ENCODE peak calls at places on chromosomes 11 and 22, in five cellular contexts. K is astrocyte of the spinal cord, P is tibial artery, H is esophagus muscularis mucosa, I is cardiac fibroblast. A is an unnamed sample.

GRCh38 chr22:23826510-23827350 is 12.1 kb downstream of the DERL3 start:
- DNase-seq in K (peak), P (no peak), I (peak), H (no peak), A (no peak)

GRCh38 chr11:86818466-86819282 is 18.3 kb downstream of the PRSS23 start:
- DNase-seq in I (peak), H (no peak), P (no peak), K (peak), A (peak)

GRCh38 chr11:60880189-60880588 is 12.8 kb downstream of the ZP1 start:
- DNase-seq in H (no peak), P (no peak), K (no peak), I (no peak), A (no peak)

GRCh38 chr11:33721984-33722383 is 14.2 kb downstream of the CD59 start:
- DNase-seq in I (no peak), K (no peak), H (no peak), P (no peak), A (no peak)

GRCh38 chr11:7573558-7574296 is 59.9 kb downstream of the PPFIBP2 start:
- DNase-seq in P (no peak), K (no peak), H (no peak), I (no peak), A (no peak)

GRCh38 chr11:699753-700152 is 4.1 kb downstream of the TMEM80 start:
- DNase-seq in P (no peak), H (no peak), K (no peak), I (no peak), A (no peak)

GRCh38 chr11:61919841-61920631 is 2.7 kb upstream of the RAB3IL1 start:
- DNase-seq in K (no peak), H (peak), P (no peak), I (no peak), A (peak)

GRCh38 chr11:84136926-84137325 is 850.8 kb upstream of the CCDC90B start:
- DNase-seq in I (no peak), P (no peak), H (no peak), K (peak), A (no peak)

GRCh38 chr22:48365386-48365785 is 1462.3 kb downstream of the BRD1 start:
- DNase-seq in I (no peak), P (peak), K (no peak), H (no peak), A (no peak)

GRCh38 chr22:24424001-24424900 is 3.1 kb upstream of the ADORA2A start:
- DNase-seq in K (no peak), P (no peak), H (no peak), I (no peak), A (peak)

GRCh38 chr11:60934091-60934789 is 10.0 kb downstream of the TMEM132A start:
- DNase-seq in K (no peak), I (no peak), P (no peak), H (no peak), A (no peak)

GRCh38 chr11:11841121-11841604 is 609 bp upstream of the USP47 start:
- DNase-seq in P (no peak), I (peak), K (peak), H (no peak), A (no peak)

GRCh38 chr22:32144875-32145274 is 14.2 kb downstream of the C22orf42 start:
- DNase-seq in H (peak), P (no peak), I (no peak), K (no peak), A (no peak)

GRCh38 chr11:131868769-131869482 is 498.5 kb downstream of the NTM start:
- DNase-seq in P (no peak), K (peak), I (no peak), H (no peak), A (no peak)

GRCh38 chr11:19498986-19499669 is 213.5 kb upstream of the NAV2 start:
- DNase-seq in K (peak), H (no peak), I (peak), P (no peak), A (no peak)

GRCh38 chr11:33701831-33702230 is 1.2 kb upstream of the C11orf91 start:
- DNase-seq in P (no peak), H (no peak), I (peak), K (peak), A (no peak)

GRCh38 chr22:20001082-20001638 is 15.5 kb downstream of the ARVCF start:
- DNase-seq in K (peak), I (peak), H (no peak), P (peak), A (no peak)

GRCh38 chr11:73187854-73188253 is 30.2 kb upstream of the P2RY2 start:
- DNase-seq in P (no peak), H (no peak), I (no peak), K (no peak), A (no peak)

GRCh38 chr11:126765196-126765595 is 235.4 kb downstream of the KIRREL3 start:
- DNase-seq in I (no peak), K (no peak), H (no peak), P (no peak), A (no peak)

GRCh38 chr22:32200752-32201151 is 4.1 kb downstream of the RFPL2 start:
- DNase-seq in K (no peak), H (peak), P (no peak), I (no peak), A (no peak)

GRCh38 chr11:12289667-12290476 is 87.5 kb upstream of the PARVA start:
- DNase-seq in H (peak), K (no peak), I (no peak), P (no peak), A (peak)

GRCh38 chr11:114089748-114090147 is 30.2 kb downstream of the ZBTB16 start:
- DNase-seq in I (no peak), P (no peak), K (no peak), H (no peak), A (no peak)

GRCh38 chr11:2583605-2583958 is 116.2 kb downstream of the KCNQ1OT1 start:
- DNase-seq in K (no peak), P (peak), H (no peak), I (no peak), A (no peak)

DNA sequence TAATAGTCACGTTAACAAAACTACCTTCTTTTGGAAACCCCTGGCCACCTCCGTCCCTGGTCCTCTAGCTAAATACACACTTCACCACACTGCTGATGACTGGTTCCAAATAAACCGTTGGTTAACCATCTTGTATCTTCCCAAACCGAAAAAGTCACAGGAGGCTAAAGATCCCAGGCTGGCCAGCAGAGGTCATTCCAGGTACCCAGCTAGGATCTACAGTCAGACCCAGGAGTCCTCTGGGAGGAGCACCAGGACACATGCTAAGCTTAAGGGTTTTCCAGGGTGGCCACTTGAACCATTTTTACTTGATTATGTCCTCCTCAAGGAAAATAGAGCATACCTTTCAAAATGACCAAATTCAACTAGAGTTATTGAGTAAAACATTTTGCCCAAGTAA is 103.2 kb downstream of the ETS1 start:
- DNase-seq in I (no peak), H (no peak), K (no peak), P (no peak), A (no peak)
- TF ChIP-seq CTCF in I (no peak), H (no peak), K (peak), P (no peak), A (peak)

GRCh38 chr11:10750838-10751580 is at the start of gene CTR9:
- DNase-seq in K (peak), P (peak), I (peak), H (peak), A (peak)
- TF ChIP-seq CTCF in K (peak), P (no peak), I (peak), H (peak), A (peak)

DNA sequence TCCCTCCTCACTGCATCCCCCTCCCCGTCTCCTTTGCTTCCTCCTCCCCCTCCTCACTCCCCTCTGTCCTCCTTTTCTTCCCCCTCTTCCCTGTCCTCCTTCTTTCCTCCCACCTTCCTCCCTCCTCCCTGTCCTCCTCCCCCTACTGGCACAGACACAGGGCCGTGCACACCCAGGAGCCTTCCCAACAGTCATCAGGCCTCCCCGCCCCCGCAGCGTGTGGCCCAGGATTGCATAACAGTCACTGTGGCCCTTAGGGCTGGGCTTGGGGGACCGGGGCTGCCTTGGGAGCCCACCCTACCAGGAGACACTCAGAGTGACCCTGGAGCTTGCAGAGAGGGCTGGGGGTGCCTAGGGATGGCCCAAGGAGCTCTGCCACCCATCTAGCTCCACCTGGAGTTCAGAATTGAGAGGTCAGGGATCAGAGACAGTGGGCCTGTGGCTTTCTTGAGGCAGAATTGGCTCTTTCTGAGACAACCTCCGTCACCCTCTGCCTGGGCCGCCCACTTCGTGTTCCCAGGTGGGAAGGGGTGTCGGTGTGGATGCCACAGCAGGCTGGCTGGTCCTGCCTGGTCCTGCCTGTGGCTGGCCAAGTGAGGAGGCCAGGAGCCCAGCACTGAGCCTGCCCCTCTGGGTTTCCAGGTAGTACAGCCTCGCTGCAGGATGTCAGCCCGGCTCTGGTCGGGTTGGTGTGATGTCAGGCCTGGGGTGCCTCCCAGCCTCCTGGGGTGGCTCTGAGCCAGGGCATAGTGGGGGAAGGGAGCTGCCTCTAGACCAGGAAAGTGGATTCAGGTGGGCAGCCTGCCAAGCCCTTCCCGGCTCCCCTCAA is 1.6 kb downstream of the SPI1 start:
- DNase-seq in H (no peak), I (no peak), K (no peak), P (no peak), A (peak)
- TF ChIP-seq CTCF in H (no peak), I (no peak), K (no peak), P (no peak), A (no peak)

GRCh38 chr22:37731804-37732471 is 35.1 kb downstream of the TRIOBP start:
- DNase-seq in I (no peak), H (no peak), K (no peak), P (no peak), A (peak)
- TF ChIP-seq CTCF in I (peak), H (no peak), K (no peak), P (no peak), A (no peak)

GRCh38 chr11:112902411-112903011 is 58.7 kb upstream of the NCAM1 start:
- DNase-seq in I (no peak), P (no peak), H (no peak), K (no peak), A (no peak)
- TF ChIP-seq CTCF in I (no peak), P (no peak), H (no peak), K (no peak), A (no peak)

DNA sequence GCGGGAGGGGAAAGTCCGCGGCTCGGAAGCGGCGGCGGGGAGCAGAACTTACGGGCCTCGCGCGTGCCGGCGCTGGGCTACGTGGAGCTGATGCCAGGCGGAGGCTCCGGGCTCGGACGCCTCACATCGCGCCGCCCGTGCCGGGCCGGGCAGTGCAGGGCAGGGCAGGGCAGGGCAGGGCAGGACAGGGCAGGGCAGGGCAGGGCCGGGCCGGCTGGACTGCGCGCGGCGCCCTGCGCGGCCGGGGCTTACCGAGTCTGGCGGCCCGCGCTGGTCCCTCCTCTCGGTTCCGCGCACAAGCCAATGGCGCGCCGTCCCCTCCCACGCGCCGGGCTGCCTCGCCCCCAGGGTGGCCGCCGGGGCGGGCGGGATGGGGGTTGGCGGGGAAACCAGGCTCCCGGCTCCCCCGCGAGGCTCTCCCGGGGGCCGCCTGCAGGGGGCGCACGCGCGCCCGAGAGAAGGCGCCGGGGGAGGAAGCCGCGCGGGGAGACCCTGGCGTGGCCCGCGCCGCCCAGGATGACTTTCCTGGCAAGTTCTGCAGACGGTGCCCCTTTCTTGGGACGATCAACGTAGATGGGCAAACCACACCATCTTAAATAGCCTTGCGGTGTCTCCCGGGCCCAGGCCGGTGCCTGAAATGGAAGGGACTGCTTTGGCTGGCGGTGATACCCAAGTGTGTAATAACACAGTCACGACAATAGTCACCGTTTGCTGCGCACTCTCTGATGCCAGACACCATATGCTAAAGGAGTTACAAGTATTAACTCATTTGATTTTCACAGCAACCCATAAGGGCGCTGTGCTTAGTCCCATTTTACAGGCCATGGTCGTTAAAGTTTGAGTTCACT is at the start of gene TP53I11:
- DNase-seq in K (no peak), I (peak), H (no peak), P (peak), A (peak)
- TF ChIP-seq CTCF in K (peak), I (peak), H (peak), P (peak), A (peak)

DNA sequence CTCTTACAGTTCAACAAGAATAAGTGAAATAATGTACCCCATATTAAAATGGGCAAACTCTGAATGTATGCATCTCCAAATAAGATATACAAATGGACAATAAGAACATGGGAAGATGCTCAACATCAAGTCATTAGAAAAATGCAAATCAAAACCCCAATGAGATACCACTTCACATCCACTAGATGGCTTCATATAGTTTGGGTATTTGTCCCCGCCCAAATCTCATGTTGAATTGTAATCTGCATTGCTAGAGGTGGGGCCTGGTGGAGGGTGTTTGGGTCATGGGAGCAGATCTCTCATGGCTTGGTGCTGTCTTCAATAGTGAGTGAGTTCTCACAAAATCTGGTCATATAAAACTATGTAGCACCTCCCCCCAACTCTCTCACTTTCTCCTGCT is 5.7 kb downstream of the MPZL2 start:
- DNase-seq in I (no peak), P (no peak), H (no peak), K (no peak), A (no peak)
- TF ChIP-seq CTCF in I (peak), P (no peak), H (no peak), K (peak), A (no peak)

DNA sequence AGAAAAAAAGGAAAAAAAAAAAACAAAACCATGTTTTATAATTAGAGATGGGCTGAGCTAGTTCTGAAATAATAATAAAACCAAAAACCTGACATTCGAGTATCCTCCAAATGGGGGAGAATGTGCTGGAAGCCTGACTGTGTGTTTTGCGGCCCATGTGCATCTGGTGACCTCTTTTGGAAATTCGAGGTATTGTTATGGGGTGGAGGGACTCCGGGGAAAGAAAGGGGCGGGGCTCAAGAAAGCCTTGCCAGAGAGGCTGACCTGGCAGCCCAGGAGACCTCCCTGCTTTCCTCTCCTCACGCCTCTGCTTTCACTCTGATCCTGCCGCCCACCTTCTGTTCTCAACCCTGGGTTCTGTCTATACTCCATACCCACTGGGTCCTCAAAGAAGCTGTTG is 72.9 kb downstream of the CTTN start:
- DNase-seq in P (no peak), I (peak), K (no peak), H (no peak), A (peak)
- TF ChIP-seq CTCF in P (no peak), I (peak), K (peak), H (no peak), A (peak)

DNA sequence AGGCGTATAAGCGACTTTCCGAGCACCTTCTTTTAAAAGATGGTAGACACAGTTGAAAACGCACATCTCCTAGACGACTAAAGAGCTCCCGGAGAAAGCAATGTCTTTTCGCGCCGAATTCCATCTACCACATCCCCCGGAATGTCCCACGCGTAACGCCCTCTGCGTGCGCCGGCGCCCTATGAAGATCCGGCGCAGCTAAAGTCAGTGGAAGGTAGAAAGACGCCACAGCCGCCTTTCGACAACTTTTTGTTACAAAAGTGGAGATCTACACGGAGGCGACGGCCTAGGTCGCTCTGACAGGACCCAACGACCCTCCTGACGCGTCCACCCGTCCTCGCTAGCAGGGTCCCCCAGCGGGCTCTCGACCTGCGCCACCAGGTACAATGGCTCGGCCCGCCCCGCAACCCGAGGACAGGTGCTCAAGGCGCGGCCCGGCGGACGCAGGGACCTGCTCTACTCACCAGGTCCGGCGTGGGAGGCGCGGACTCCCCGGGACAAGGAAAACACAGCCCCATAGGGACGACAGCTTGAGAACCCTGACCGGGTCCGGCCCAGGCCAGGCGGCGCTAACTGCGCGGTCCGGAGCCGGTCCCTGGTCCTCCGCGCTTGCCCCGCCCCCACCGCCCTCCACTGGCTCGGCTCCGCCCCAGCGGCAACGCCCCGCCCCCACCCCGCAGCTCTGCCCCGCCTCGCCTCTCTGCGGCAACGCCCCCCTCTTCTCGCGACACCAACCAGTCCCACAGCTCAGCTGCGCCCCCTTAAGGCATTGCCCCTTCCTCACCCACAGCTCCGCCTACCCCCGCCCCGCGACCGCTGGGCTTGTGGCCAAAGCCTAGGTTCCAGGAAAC is at the start of gene SVIP:
- DNase-seq in K (peak), P (peak), H (peak), I (peak), A (peak)
- TF ChIP-seq CTCF in K (peak), P (peak), H (peak), I (peak), A (peak)

DNA sequence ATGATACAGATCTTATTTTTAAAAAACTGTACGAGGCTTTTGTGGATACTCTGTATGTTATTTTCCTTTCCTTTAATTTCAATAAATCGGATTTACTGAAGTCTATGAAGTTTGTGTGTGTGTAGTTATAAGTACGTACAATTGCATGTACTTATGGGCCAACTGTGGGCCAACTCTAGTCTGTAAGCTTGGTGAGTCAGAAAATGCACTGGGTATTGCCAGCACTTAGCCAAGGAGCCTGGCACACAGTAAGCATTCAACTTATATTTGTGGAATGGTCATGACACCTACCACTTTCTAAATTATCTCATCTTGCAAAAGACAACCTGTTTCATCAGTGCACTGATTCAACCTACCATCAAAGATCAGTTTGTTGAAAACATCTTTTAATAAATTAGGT is 32.6 kb downstream of the THAP12 start:
- DNase-seq in I (no peak), K (no peak), P (no peak), H (no peak), A (no peak)
- TF ChIP-seq CTCF in I (no peak), K (no peak), P (no peak), H (no peak), A (no peak)

A was measured in GM10248.